ENCODE peak calls at places on chromosomes 16 and 17, in eight cellular contexts. I is ovary, Y is A549, F is K562, R is spleen, J is heart left ventricle, C is uterus, A is body of pancreas. E is an unnamed sample.

GRCh38 chr17:5667871-5668270 is 83.6 kb upstream of the NLRP1 start:
- DNase-seq in F (no peak), I (no peak), C (no peak), Y (peak; percentile 31), A (no peak), R (no peak), J (no peak), E (no peak)

GRCh38 chr17:59378621-59379194 is 47.3 kb downstream of the YPEL2 start:
- DNase-seq in F (no peak), A (no peak), J (no peak), R (no peak), Y (no peak), C (peak; percentile 30), I (no peak), E (no peak)

GRCh38 chr16:66457888-66458287 is 30.8 kb downstream of the BEAN1 start:
- DNase-seq in A (no peak), F (no peak), J (no peak), I (no peak), C (no peak), R (peak; percentile 23), Y (peak; percentile 20), E (no peak)

GRCh38 chr17:7557825-7558543 is 566 bp upstream of the TNFSF13 start:
- DNase-seq in J (peak; percentile 90), Y (peak; percentile 50), F (no peak), C (peak; percentile 84), R (peak; percentile 95), I (peak; percentile 87), A (peak; percentile 93), E (peak; percentile 96)

GRCh38 chr16:87802670-87803069 is 36.9 kb upstream of the KLHDC4 start:
- DNase-seq in Y (no peak), J (no peak), A (no peak), I (no peak), R (no peak), F (no peak), C (no peak), E (no peak)

GRCh38 chr16:30121741-30122620 is 1.0 kb downstream of the MAPK3 start:
- DNase-seq in F (no peak), J (peak; percentile 86), A (no peak), R (peak; percentile 88), Y (no peak), I (peak; percentile 55), C (peak; percentile 67), E (peak; percentile 53)

GRCh38 chr17:81027038-81027437 is 7.9 kb upstream of the BAIAP2 start:
- DNase-seq in I (no peak), J (no peak), A (no peak), C (no peak), F (no peak), R (peak; percentile 69), Y (no peak), E (no peak)

GRCh38 chr17:7484964-7485377 is 805 bp downstream of the POLR2A start:
- DNase-seq in F (no peak), C (no peak), A (no peak), Y (no peak), J (no peak), R (no peak), I (no peak), E (no peak)

GRCh38 chr17:38538906-38539305 is 66.8 kb downstream of the SRCIN1 start:
- DNase-seq in F (no peak), J (no peak), R (no peak), C (no peak), Y (no peak), I (no peak), A (no peak), E (peak; percentile 55)

GRCh38 chr17:8500609-8501008 is 64.9 kb downstream of the NDEL1 start:
- DNase-seq in F (no peak), A (no peak), J (no peak), I (no peak), C (no peak), Y (no peak), R (no peak), E (no peak)

GRCh38 chr16:88408561-88408960 is 25.8 kb downstream of the ZNF469 start:
- DNase-seq in I (no peak), C (no peak), F (no peak), R (no peak), J (no peak), Y (no peak), A (no peak), E (no peak)

GRCh38 chr16:10277597-10277996 is 95.4 kb upstream of the GRIN2A start:
- DNase-seq in J (no peak), Y (no peak), A (no peak), F (no peak), I (no peak), R (no peak), C (no peak), E (no peak)

GRCh38 chr16:4426021-4426684 is 485 bp downstream of the DNAJA3 start:
- DNase-seq in Y (no peak), J (no peak), A (no peak), I (peak; percentile 40), R (no peak), F (no peak), C (no peak), E (no peak)

GRCh38 chr17:55735784-55736405 is 13.2 kb upstream of the TMEM100 start:
- DNase-seq in R (no peak), J (peak; percentile 31), Y (peak; percentile 72), C (no peak), I (peak; percentile 55), A (peak; percentile 20), F (peak; percentile 47), E (no peak)

GRCh38 chr16:78469787-78470186 is 370.3 kb downstream of the WWOX start:
- DNase-seq in I (no peak), Y (no peak), C (no peak), F (no peak), J (no peak), A (no peak), R (no peak), E (no peak)

GRCh38 chr16:84360170-84360569 is 8.2 kb upstream of the ATP2C2 start:
- DNase-seq in Y (no peak), I (no peak), C (no peak), R (no peak), F (no peak), J (no peak), A (no peak), E (no peak)

GRCh38 chr17:42704495-42705494 is 22.5 kb downstream of the CNTNAP1 start:
- DNase-seq in J (no peak), I (no peak), A (no peak), R (no peak), Y (no peak), F (no peak), C (no peak), E (no peak)

GRCh38 chr17:1580979-1581676 is 18.5 kb upstream of the PITPNA start:
- DNase-seq in R (no peak), F (no peak), I (no peak), A (peak; percentile 74), Y (no peak), C (no peak), J (no peak), E (peak; percentile 74)

GRCh38 chr16:69217433-69217832 is 30.5 kb downstream of the SNTB2 start:
- DNase-seq in R (no peak), C (no peak), Y (peak; percentile 42), F (peak; percentile 11), I (no peak), A (no peak), J (no peak), E (no peak)

GRCh38 chr17:40554646-40555295 is 10.5 kb downstream of the CCR7 start:
- DNase-seq in C (peak; percentile 22), J (no peak), I (peak; percentile 38), A (no peak), Y (no peak), R (peak; percentile 74), F (no peak), E (peak; percentile 21)

GRCh38 chr17:27109346-27109745 is 184.6 kb upstream of the WSB1 start:
- DNase-seq in F (no peak), I (no peak), J (no peak), R (no peak), A (no peak), Y (no peak), C (no peak), E (no peak)

GRCh38 chr17:47981462-47981861 is 10.5 kb downstream of the CDK5RAP3 start:
- DNase-seq in R (no peak), Y (no peak), C (no peak), J (no peak), F (no peak), A (no peak), I (no peak), E (no peak)
- TF ChIP-seq POLR2A in R (no peak), Y (no peak), C (no peak), J (no peak), F (no peak), A (no peak), I (no peak), E (no peak)

GRCh38 chr17:44007346-44008204 is 3.2 kb downstream of the NAGS start:
- DNase-seq in Y (no peak), J (no peak), F (no peak), R (peak; percentile 89), A (no peak), I (no peak), C (no peak), E (no peak)
- TF ChIP-seq POLR2A in Y (no peak), J (no peak), F (no peak), R (no peak), A (no peak), I (no peak), C (no peak), E (no peak)

DNA sequence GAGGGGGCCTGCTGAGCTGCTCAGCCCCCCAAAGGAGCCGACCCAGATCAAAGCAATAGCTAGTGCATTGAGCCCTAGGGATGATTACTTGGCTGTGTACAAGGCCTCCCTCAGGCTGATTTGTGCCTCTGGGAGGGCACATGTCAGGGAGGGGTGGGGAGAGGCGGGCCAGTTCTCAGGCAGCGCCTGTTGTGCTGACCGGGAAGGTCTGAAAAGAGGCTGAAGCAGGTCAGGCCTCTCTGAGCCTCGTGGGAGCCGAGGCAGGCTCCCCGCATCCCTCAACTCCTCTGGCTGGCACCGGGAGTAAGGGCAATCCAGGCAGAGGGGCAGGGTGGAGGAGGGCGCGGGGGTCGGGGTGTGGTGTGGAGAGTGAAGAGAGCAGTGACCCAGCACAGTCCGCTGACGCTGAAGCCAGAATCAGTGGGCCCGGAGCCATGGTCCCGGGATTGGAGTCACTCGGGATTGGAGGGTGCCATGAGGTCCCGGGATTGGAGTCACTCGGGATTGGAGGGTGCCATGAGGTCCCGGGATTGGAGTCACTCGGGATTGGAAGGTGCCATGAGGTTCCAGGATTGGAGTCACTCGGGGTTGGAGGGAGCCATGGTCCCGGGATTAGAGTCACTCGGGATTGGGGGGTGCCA is 3.0 kb downstream of the DCXR start:
- DNase-seq in F (no peak), J (no peak), C (no peak), I (no peak), A (no peak), Y (no peak), R (no peak), E (no peak)
- TF ChIP-seq POLR2A in F (peak; percentile 67), J (no peak), C (no peak), I (no peak), A (no peak), Y (no peak), R (no peak), E (no peak)

DNA sequence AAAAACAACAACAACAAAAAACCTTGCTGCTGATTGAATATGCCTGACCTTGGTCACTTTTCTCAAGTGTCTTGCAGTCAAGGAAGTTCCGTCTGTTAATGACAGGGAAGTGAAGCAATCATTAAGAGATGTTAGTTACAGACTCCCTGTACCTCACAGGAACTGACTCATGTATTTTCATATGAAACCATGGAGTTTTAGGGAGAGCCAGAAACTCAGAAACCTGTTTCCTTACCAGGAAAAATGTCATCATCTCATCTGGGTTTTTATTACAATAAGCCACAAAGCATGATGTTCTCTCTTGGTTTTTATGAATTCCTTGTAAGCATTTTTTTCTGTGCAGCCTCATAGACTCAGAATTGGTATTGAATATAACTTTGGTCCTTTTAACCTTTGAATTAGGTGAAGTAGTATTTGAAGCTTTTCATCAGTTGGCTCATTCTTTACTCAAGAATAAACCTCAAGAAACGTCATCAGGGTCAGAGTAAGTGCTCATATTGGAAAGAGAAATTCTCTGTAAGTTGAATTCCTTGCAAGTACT is 10.3 kb downstream of the LYRM1 start:
- DNase-seq in R (no peak), J (no peak), Y (peak; percentile 57), I (no peak), A (no peak), C (no peak), F (no peak), E (no peak)
- TF ChIP-seq POLR2A in R (no peak), J (no peak), Y (no peak), I (no peak), A (no peak), C (no peak), F (no peak), E (no peak)

E was measured in stomach.